ENCODE peak calls at places on chromosomes 12 and 14, in four cellular contexts. One of them, this sample, is unnamed.

GRCh38 chr12:17301544-17301943 is 695.6 kb upstream of the LMO3 start:
- DNase-seq in psoas muscle: no peak
- DNase-seq in RWPE2: no peak
- DNase-seq in heart left ventricle: no peak
- DNase-seq in this sample: no peak

GRCh38 chr12:39145175-39145999 is 240.0 kb upstream of the CPNE8 start:
- DNase-seq in heart left ventricle: peak
- DNase-seq in psoas muscle: peak
- DNase-seq in RWPE2: no peak
- DNase-seq in this sample: no peak

GRCh38 chr14:51860836-51861583 is 598 bp downstream of the GNG2 start:
- DNase-seq in psoas muscle: no peak
- DNase-seq in RWPE2: no peak
- DNase-seq in heart left ventricle: no peak
- DNase-seq in this sample: no peak

GRCh38 chr14:32027255-32027939 is 49.7 kb upstream of the ARHGAP5 start:
- DNase-seq in heart left ventricle: no peak
- DNase-seq in psoas muscle: no peak
- DNase-seq in RWPE2: no peak
- DNase-seq in this sample: no peak

GRCh38 chr12:49626836-49627235 is 3.5 kb downstream of the PRPF40B start:
- DNase-seq in heart left ventricle: no peak
- DNase-seq in RWPE2: peak
- DNase-seq in psoas muscle: no peak
- DNase-seq in this sample: no peak

GRCh38 chr14:100691395-100692025 is 35.2 kb upstream of the DLK1 start:
- DNase-seq in psoas muscle: no peak
- DNase-seq in RWPE2: no peak
- DNase-seq in heart left ventricle: no peak
- DNase-seq in this sample: no peak

GRCh38 chr12:4443616-4444015 is 2.0 kb downstream of the FGF6 start:
- DNase-seq in heart left ventricle: no peak
- DNase-seq in psoas muscle: no peak
- DNase-seq in RWPE2: no peak
- DNase-seq in this sample: peak

GRCh38 chr12:80472912-80473500 is 29.0 kb downstream of the PTPRQ start:
- DNase-seq in psoas muscle: peak
- DNase-seq in RWPE2: no peak
- DNase-seq in heart left ventricle: no peak
- DNase-seq in this sample: no peak

GRCh38 chr14:71720978-71721624 is 211.1 kb upstream of the RGS6 start:
- DNase-seq in RWPE2: no peak
- DNase-seq in heart left ventricle: no peak
- DNase-seq in psoas muscle: no peak
- DNase-seq in this sample: peak

GRCh38 chr14:19823178-19823577 is 19.6 kb downstream of the OR4N2 start:
- DNase-seq in psoas muscle: no peak
- DNase-seq in RWPE2: no peak
- DNase-seq in heart left ventricle: no peak
- DNase-seq in this sample: no peak

GRCh38 chr14:37617864-37618365 is 22.5 kb downstream of the TTC6 start:
- DNase-seq in psoas muscle: no peak
- DNase-seq in RWPE2: no peak
- DNase-seq in heart left ventricle: no peak
- DNase-seq in this sample: no peak

GRCh38 chr12:87952850-87953249 is 76.4 kb downstream of the C12orf50 start:
- DNase-seq in RWPE2: no peak
- DNase-seq in heart left ventricle: no peak
- DNase-seq in psoas muscle: no peak
- DNase-seq in this sample: no peak

GRCh38 chr12:6200266-6201198 is at the start of gene CD9:
- DNase-seq in psoas muscle: peak
- DNase-seq in RWPE2: no peak
- DNase-seq in heart left ventricle: peak
- DNase-seq in this sample: peak

This sample was measured in left lobe of liver.